ENCODE peak calls at places on chromosomes 16 and 17, in five cellular contexts. One of them, this sample, is unnamed.

GRCh38 chr16:57626420-57627170 is 1.8 kb upstream of the ADGRG1 start:
- DNase-seq in fibroblast of lung: no peak
- DNase-seq in GM23338: no peak
- DNase-seq in keratinocyte: no peak
- DNase-seq in GM23248: no peak
- DNase-seq in this sample: no peak

GRCh38 chr16:70270176-70270575 is 18.4 kb upstream of the EXOSC6 start:
- DNase-seq in keratinocyte: no peak
- DNase-seq in fibroblast of lung: no peak
- DNase-seq in GM23248: no peak
- DNase-seq in GM23338: no peak
- DNase-seq in this sample: no peak

GRCh38 chr16:88870608-88871348 is 4.3 kb upstream of the PABPN1L start:
- DNase-seq in fibroblast of lung: no peak
- DNase-seq in GM23248: no peak
- DNase-seq in keratinocyte: no peak
- DNase-seq in GM23338: no peak
- DNase-seq in this sample: no peak

GRCh38 chr16:30677931-30678585 is 19.8 kb downstream of the FBRS start:
- DNase-seq in fibroblast of lung: no peak
- DNase-seq in GM23338: peak
- DNase-seq in keratinocyte: no peak
- DNase-seq in GM23248: no peak
- DNase-seq in this sample: no peak

GRCh38 chr17:66399441-66399840 is 97.0 kb downstream of the PRKCA start:
- DNase-seq in keratinocyte: no peak
- DNase-seq in fibroblast of lung: no peak
- DNase-seq in GM23248: no peak
- DNase-seq in GM23338: no peak
- DNase-seq in this sample: no peak

GRCh38 chr17:33091271-33091670 is 99.6 kb downstream of the SPACA3 start:
- DNase-seq in GM23338: no peak
- DNase-seq in keratinocyte: peak
- DNase-seq in GM23248: no peak
- DNase-seq in fibroblast of lung: peak
- DNase-seq in this sample: no peak

GRCh38 chr17:21125862-21126261 is 902 bp upstream of the DHRS7B start:
- DNase-seq in GM23338: no peak
- DNase-seq in fibroblast of lung: no peak
- DNase-seq in keratinocyte: no peak
- DNase-seq in GM23248: no peak
- DNase-seq in this sample: no peak

GRCh38 chr16:79210629-79211028 is 389.9 kb downstream of the MAF start:
- DNase-seq in fibroblast of lung: no peak
- DNase-seq in GM23338: no peak
- DNase-seq in keratinocyte: no peak
- DNase-seq in GM23248: no peak
- DNase-seq in this sample: no peak

GRCh38 chr17:1091190-1091534 is 88.6 kb downstream of the ABR start:
- DNase-seq in fibroblast of lung: no peak
- DNase-seq in GM23248: no peak
- DNase-seq in keratinocyte: no peak
- DNase-seq in GM23338: no peak
- DNase-seq in this sample: no peak

DNA sequence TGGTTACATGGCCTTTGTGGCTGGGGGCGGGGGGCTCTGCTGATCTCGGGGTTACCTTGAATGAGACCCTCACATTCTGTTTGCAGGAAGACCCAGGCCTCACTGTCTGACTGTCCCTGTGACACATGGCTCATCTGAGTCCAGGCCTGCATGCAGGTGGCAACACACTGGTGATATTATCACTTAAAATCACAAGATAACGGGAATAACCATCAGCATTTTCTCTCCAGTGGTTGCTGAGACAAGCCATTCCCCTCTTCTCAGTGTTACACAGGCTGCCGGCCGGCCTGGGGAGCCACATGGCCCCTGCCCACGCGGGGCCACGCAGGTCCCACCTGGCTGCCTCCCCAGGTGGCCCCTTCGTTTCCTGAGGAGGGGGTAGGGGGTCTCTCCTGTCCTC is 197.6 kb downstream of the ENGASE start:
- DNase-seq in GM23248: no peak
- DNase-seq in fibroblast of lung: no peak
- DNase-seq in GM23338: no peak
- DNase-seq in keratinocyte: no peak
- DNase-seq in this sample: no peak
- H2AFZ ChIP-seq in GM23248: no peak
- H2AFZ ChIP-seq in fibroblast of lung: no peak
- H2AFZ ChIP-seq in GM23338: no peak
- H2AFZ ChIP-seq in keratinocyte: no peak
- H2AFZ ChIP-seq in this sample: no peak

GRCh38 chr16:48024042-48024441 is 131.8 kb downstream of the ABCC12 start:
- DNase-seq in keratinocyte: no peak
- DNase-seq in GM23248: no peak
- DNase-seq in GM23338: no peak
- DNase-seq in fibroblast of lung: no peak
- DNase-seq in this sample: no peak
- TF ChIP-seq EZH2 in keratinocyte: no peak
- TF ChIP-seq EZH2 in GM23248: no peak
- TF ChIP-seq EZH2 in GM23338: no peak
- TF ChIP-seq EZH2 in fibroblast of lung: no peak
- TF ChIP-seq EZH2 in this sample: no peak

GRCh38 chr17:28950017-28950751 is 1.1 kb downstream of the PHF12 start:
- DNase-seq in fibroblast of lung: peak
- DNase-seq in GM23248: peak
- DNase-seq in keratinocyte: no peak
- DNase-seq in GM23338: peak
- DNase-seq in this sample: peak
- H2AFZ ChIP-seq in fibroblast of lung: no peak
- H2AFZ ChIP-seq in GM23248: peak
- H2AFZ ChIP-seq in keratinocyte: no peak
- H2AFZ ChIP-seq in GM23338: no peak
- H2AFZ ChIP-seq in this sample: peak

DNA sequence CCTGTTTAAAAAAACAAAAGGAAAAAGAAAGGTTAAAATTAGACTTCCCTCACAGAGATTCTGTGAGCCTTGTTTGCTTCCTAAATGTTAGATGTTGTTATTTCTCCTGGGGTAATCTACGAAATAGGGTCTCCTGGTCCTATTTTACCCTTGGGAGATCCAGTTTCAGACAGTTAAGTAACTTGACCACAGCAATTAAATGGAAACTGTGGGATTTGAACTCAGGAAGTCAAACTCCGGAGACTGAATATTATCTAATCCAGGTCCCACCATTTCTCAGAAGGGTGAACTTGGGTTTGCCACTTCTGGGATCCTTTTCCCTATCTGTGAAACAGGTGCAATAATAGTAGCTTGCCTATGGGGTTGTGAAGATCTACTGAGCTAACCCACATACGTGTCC is 6.4 kb upstream of the TMC5 start:
- DNase-seq in GM23248: no peak
- DNase-seq in keratinocyte: no peak
- DNase-seq in fibroblast of lung: no peak
- DNase-seq in GM23338: no peak
- DNase-seq in this sample: no peak
- TF ChIP-seq EZH2 in GM23248: peak
- TF ChIP-seq EZH2 in keratinocyte: peak
- TF ChIP-seq EZH2 in fibroblast of lung: peak
- TF ChIP-seq EZH2 in GM23338: no peak
- TF ChIP-seq EZH2 in this sample: no peak

GRCh38 chr16:87265261-87265660 is 51.9 kb downstream of the C16orf95 start:
- DNase-seq in fibroblast of lung: no peak
- DNase-seq in GM23248: no peak
- DNase-seq in GM23338: no peak
- DNase-seq in keratinocyte: no peak
- DNase-seq in this sample: no peak

GRCh38 chr16:87263418-87264052 is 53.7 kb downstream of the C16orf95 start:
- DNase-seq in GM23248: peak
- DNase-seq in fibroblast of lung: no peak
- DNase-seq in keratinocyte: no peak
- DNase-seq in GM23338: peak
- DNase-seq in this sample: peak

GRCh38 chr16:87266846-87267245 is 50.3 kb downstream of the C16orf95 start:
- DNase-seq in GM23248: no peak
- DNase-seq in keratinocyte: no peak
- DNase-seq in fibroblast of lung: no peak
- DNase-seq in GM23338: no peak
- DNase-seq in this sample: no peak

GRCh38 chr16:87267566-87267965 is 49.6 kb downstream of the C16orf95 start:
- DNase-seq in keratinocyte: no peak
- DNase-seq in GM23338: no peak
- DNase-seq in GM23248: no peak
- DNase-seq in fibroblast of lung: no peak
- DNase-seq in this sample: no peak

DNA sequence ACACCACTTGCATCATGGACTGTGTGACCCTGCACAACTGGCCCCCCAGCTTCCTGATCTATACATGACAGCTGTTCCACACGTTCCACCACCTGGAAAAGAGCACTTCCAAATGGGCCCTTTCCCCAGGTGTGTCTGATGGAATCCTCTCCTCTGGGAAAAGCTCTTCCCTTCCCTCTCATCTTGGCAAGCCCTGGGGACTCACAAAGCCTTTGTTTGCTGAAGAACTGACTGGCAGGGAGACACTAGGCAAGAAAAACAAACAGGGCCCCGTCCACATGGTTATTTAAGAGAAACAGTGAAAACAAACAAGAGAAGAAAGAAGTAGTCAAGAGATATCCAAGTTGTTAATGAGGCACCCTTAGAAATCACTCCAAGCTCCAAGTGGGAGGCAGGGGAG is 52.6 kb downstream of the C16orf95 start:
- DNase-seq in fibroblast of lung: no peak
- DNase-seq in GM23338: no peak
- DNase-seq in keratinocyte: no peak
- DNase-seq in GM23248: no peak
- DNase-seq in this sample: no peak
- H2AFZ ChIP-seq in fibroblast of lung: no peak
- H2AFZ ChIP-seq in GM23338: peak
- H2AFZ ChIP-seq in keratinocyte: no peak
- H2AFZ ChIP-seq in GM23248: no peak
- H2AFZ ChIP-seq in this sample: no peak

GRCh38 chr17:48732688-48733629 is 4.4 kb upstream of the HOXB13 start:
- DNase-seq in keratinocyte: no peak
- DNase-seq in GM23338: peak
- DNase-seq in GM23248: no peak
- DNase-seq in fibroblast of lung: no peak
- DNase-seq in this sample: no peak
- TF ChIP-seq EZH2 in keratinocyte: peak
- TF ChIP-seq EZH2 in GM23338: peak
- TF ChIP-seq EZH2 in GM23248: no peak
- TF ChIP-seq EZH2 in fibroblast of lung: peak
- TF ChIP-seq EZH2 in this sample: no peak

This sample was measured in PC-9.